ENCODE peak calls at places on chromosomes 4 and X, in six cellular contexts. L is thoracic aorta, H is bronchial epithelial cell, V is testis, W is left ventricle myocardium inferior, J is prostate gland. O is an unnamed sample.

GRCh38 chrX:135449637-135450550 is 28.1 kb downstream of the SMIM10L2A start:
- DNase-seq in L (no peak), H (no peak), V (no peak), W (no peak), J (no peak), O (no peak)

GRCh38 chr4:54439831-54440243 is 210.7 kb downstream of the PDGFRA start:
- DNase-seq in L (no peak), H (no peak), V (peak; percentile 23), W (peak; percentile 17), J (no peak), O (peak; percentile 9)

GRCh38 chr4:161992317-161992716 is 171.5 kb downstream of the FSTL5 start:
- DNase-seq in L (no peak), H (no peak), V (no peak), W (no peak), J (no peak), O (no peak)

GRCh38 chr4:26150948-26151347 is 169.9 kb upstream of the RBPJ start:
- DNase-seq in L (no peak), H (peak; percentile 72), V (no peak), W (no peak), J (no peak), O (no peak)

GRCh38 chrX:17214962-17215361 is 160.0 kb upstream of the NHS start:
- DNase-seq in L (no peak), H (no peak), V (no peak), W (no peak), J (no peak), O (no peak)

GRCh38 chr4:113524096-113524495 is 237.4 kb downstream of the CAMK2D start:
- DNase-seq in L (no peak), H (no peak), V (no peak), W (no peak), J (no peak), O (no peak)

GRCh38 chr4:12360391-12360790 is 931.7 kb upstream of the HS3ST1 start:
- DNase-seq in L (no peak), H (peak; percentile 85), V (no peak), W (no peak), J (no peak), O (no peak)

GRCh38 chr4:53021709-53022108 is 159.6 kb downstream of the RASL11B start:
- DNase-seq in L (no peak), H (no peak), V (no peak), W (no peak), J (no peak), O (no peak)

GRCh38 chr4:48005781-48006180 is 10.7 kb downstream of the CNGA1 start:
- DNase-seq in L (no peak), H (no peak), V (no peak), W (no peak), J (no peak), O (no peak)

GRCh38 chr4:17111959-17112659 is 213.7 kb upstream of the LDB2 start:
- DNase-seq in L (no peak), H (no peak), V (peak; percentile 58), W (no peak), J (no peak), O (peak; percentile 17)

GRCh38 chrX:131068945-131069719 is 11.0 kb downstream of the ARHGAP36 start:
- DNase-seq in L (no peak), H (no peak), V (peak; percentile 32), W (no peak), J (no peak), O (no peak)

GRCh38 chr4:83269256-83269655 is 15.3 kb downstream of the COQ2 start:
- DNase-seq in L (no peak), H (no peak), V (no peak), W (no peak), J (no peak), O (no peak)

GRCh38 chr4:83272900-83273299 is 11.7 kb downstream of the COQ2 start:
- DNase-seq in L (no peak), H (no peak), V (no peak), W (no peak), J (no peak), O (no peak)

GRCh38 chr4:132934901-132935300 is 214.2 kb upstream of the PCDH10 start:
- DNase-seq in L (no peak), H (no peak), V (no peak), W (no peak), J (no peak), O (no peak)

GRCh38 chr4:180809439-180809838 is 1433.8 kb upstream of the TENM3 start:
- DNase-seq in L (no peak), H (peak; percentile 36), V (no peak), W (no peak), J (no peak), O (no peak)

GRCh38 chr4:38872620-38873019 is 5.0 kb downstream of the FAM114A1 start:
- DNase-seq in L (no peak), H (peak; percentile 59), V (no peak), W (no peak), J (peak; percentile 81), O (no peak)

GRCh38 chrX:46589977-46590723 is 16.6 kb downstream of the CHST7 start:
- DNase-seq in L (no peak), H (peak; percentile 71), V (no peak), W (no peak), J (peak; percentile 6), O (no peak)

GRCh38 chrX:111869639-111870034 is 6.3 kb upstream of the TRPC5OS start:
- DNase-seq in L (no peak), H (peak; percentile 37), V (peak; percentile 22), W (no peak), J (peak; percentile 17), O (no peak)

GRCh38 chrX:138946941-138947340 is 235.4 kb upstream of the FGF13 start:
- DNase-seq in L (no peak), H (peak; percentile 8), V (no peak), W (no peak), J (no peak), O (no peak)

GRCh38 chr4:14294611-14295010 is 667.1 kb upstream of the BOD1L1 start:
- DNase-seq in L (no peak), H (no peak), V (no peak), W (no peak), J (no peak), O (peak; percentile 69)